ENCODE peak calls at places on chromosomes 5 and 9, in eight cellular contexts. P is NCI-H1436 treated with DMSO at 0.1 percent for 48 hours; W is NCI-H1105 treated with DMSO at 0.1 percent for 48 hours; N is stimulated activated CD8-positive, alpha-beta memory T cell treated with anti-CD3 and anti-CD28 coated beads, Interleukin-2, amount 100 ng/mL, for 48 hours; F is neural progenitor cell; A is NCI-H1092; O is hepatocyte; T is left ventricle myocardium inferior. X is an unnamed sample.

GRCh38 chr9:34659592-34660253 is 2.7 kb downstream of the CCL27 start:
- DNase-seq in P (no peak), W (peak), N (no peak), F (no peak), A (no peak), O (peak), T (no peak), X (no peak)

GRCh38 chr5:123720955-123721354 is 209.0 kb downstream of the CSNK1G3 start:
- DNase-seq in P (no peak), W (no peak), N (no peak), F (no peak), A (no peak), O (no peak), T (no peak), X (no peak)

GRCh38 chr5:96870094-96871021 is 5.9 kb upstream of the ERAP2 start:
- DNase-seq in P (no peak), W (no peak), N (no peak), F (no peak), A (no peak), O (no peak), T (no peak), X (no peak)

GRCh38 chr9:69627301-69627700 is 44.9 kb downstream of the APBA1 start:
- DNase-seq in P (no peak), W (no peak), N (no peak), F (no peak), A (no peak), O (no peak), T (no peak), X (no peak)

GRCh38 chr9:91071185-91071990 is 269.8 kb downstream of the SYK start:
- DNase-seq in P (no peak), W (no peak), N (peak), F (no peak), A (no peak), O (peak), T (no peak), X (no peak)

GRCh38 chr5:56594821-56595220 is 220.5 kb upstream of the MAP3K1 start:
- DNase-seq in P (no peak), W (no peak), N (no peak), F (no peak), A (no peak), O (no peak), T (no peak), X (no peak)

GRCh38 chr5:135222171-135222681 is 176.8 kb downstream of the MACROH2A1 start:
- DNase-seq in P (no peak), W (no peak), N (no peak), F (no peak), A (no peak), O (no peak), T (no peak), X (peak)

GRCh38 chr9:73167614-73168013 is 15.9 kb downstream of the ANXA1 start:
- DNase-seq in P (no peak), W (no peak), N (no peak), F (no peak), A (no peak), O (no peak), T (no peak), X (no peak)

GRCh38 chr9:124675261-124676158 is 95.6 kb downstream of the NR6A1 start:
- DNase-seq in P (no peak), W (no peak), N (no peak), F (no peak), A (no peak), O (no peak), T (no peak), X (no peak)

GRCh38 chr9:107487521-107488399 is 1.8 kb downstream of the KLF4 start:
- DNase-seq in P (no peak), W (no peak), N (no peak), F (peak), A (no peak), O (peak), T (peak), X (peak)

GRCh38 chr5:10719965-10720364 is 41.1 kb downstream of the DAP start:
- DNase-seq in P (no peak), W (no peak), N (no peak), F (no peak), A (no peak), O (no peak), T (no peak), X (no peak)

GRCh38 chr9:14300588-14300987 is 13.4 kb downstream of the NFIB start:
- DNase-seq in P (no peak), W (no peak), N (no peak), F (no peak), A (no peak), O (no peak), T (no peak), X (no peak)

GRCh38 chr5:127206320-127207113 is 84.1 kb upstream of the MEGF10 start:
- DNase-seq in P (no peak), W (no peak), N (no peak), F (no peak), A (no peak), O (peak), T (no peak), X (no peak)

GRCh38 chr9:137294684-137295312 is 7.3 kb downstream of the NRARP start:
- DNase-seq in P (no peak), W (peak), N (no peak), F (peak), A (no peak), O (peak), T (no peak), X (no peak)

GRCh38 chr5:59591162-59591561 is 302.4 kb downstream of the PDE4D start:
- DNase-seq in P (no peak), W (no peak), N (no peak), F (no peak), A (no peak), O (no peak), T (no peak), X (no peak)

GRCh38 chr5:145495741-145496140 is 339.4 kb downstream of the PRELID2 start:
- DNase-seq in P (no peak), W (no peak), N (no peak), F (no peak), A (no peak), O (peak), T (no peak), X (no peak)

GRCh38 chr9:136359774-136360718 is 3.5 kb downstream of the DNLZ start:
- DNase-seq in P (no peak), W (no peak), N (no peak), F (no peak), A (no peak), O (no peak), T (no peak), X (no peak)

GRCh38 chr9:69155341-69156030 is 18.6 kb upstream of the TJP2 start:
- DNase-seq in P (no peak), W (no peak), N (no peak), F (no peak), A (no peak), O (no peak), T (no peak), X (no peak)

GRCh38 chr5:78537406-78537805 is 111.2 kb downstream of the LHFPL2 start:
- DNase-seq in P (no peak), W (no peak), N (no peak), F (no peak), A (no peak), O (no peak), T (no peak), X (no peak)

GRCh38 chr5:907366-907765 is 14.7 kb downstream of the TRIP13 start:
- DNase-seq in P (no peak), W (no peak), N (no peak), F (no peak), A (no peak), O (no peak), T (no peak), X (no peak)

GRCh38 chr5:113345261-113345940 is 89.4 kb downstream of the TSSK1B start:
- DNase-seq in P (no peak), W (peak), N (no peak), F (no peak), A (no peak), O (no peak), T (no peak), X (no peak)

GRCh38 chr5:174615986-174616500 is 108.3 kb upstream of the MSX2 start:
- DNase-seq in P (no peak), W (no peak), N (no peak), F (no peak), A (no peak), O (no peak), T (no peak), X (no peak)

GRCh38 chr9:69970001-69970531 is 73.6 kb upstream of the MAMDC2 start:
- DNase-seq in P (no peak), W (no peak), N (no peak), F (peak), A (no peak), O (no peak), T (no peak), X (no peak)

GRCh38 chr5:145510324-145510723 is 324.8 kb downstream of the PRELID2 start:
- DNase-seq in P (no peak), W (no peak), N (no peak), F (no peak), A (no peak), O (peak), T (no peak), X (no peak)

GRCh38 chr9:127128341-127129072 is 6.1 kb upstream of the ANGPTL2 start:
- DNase-seq in P (no peak), W (no peak), N (no peak), F (no peak), A (no peak), O (no peak), T (peak), X (peak)

GRCh38 chr5:72847439-72847838 is 31.0 kb downstream of the TNPO1 start:
- DNase-seq in P (no peak), W (no peak), N (no peak), F (no peak), A (no peak), O (no peak), T (no peak), X (no peak)

GRCh38 chr5:135993894-135994514 is 34.8 kb upstream of the TGFBI start:
- DNase-seq in P (no peak), W (no peak), N (no peak), F (no peak), A (no peak), O (peak), T (no peak), X (no peak)

GRCh38 chr5:100647461-100648230 is 112.5 kb downstream of the FAM174A start:
- DNase-seq in P (no peak), W (peak), N (no peak), F (peak), A (no peak), O (peak), T (peak), X (peak)

GRCh38 chr5:55250064-55250463 is 16.7 kb upstream of the CCNO start:
- DNase-seq in P (no peak), W (no peak), N (no peak), F (no peak), A (no peak), O (no peak), T (no peak), X (no peak)

GRCh38 chr9:85173967-85174366 is 504.4 kb downstream of the NTRK2 start:
- DNase-seq in P (no peak), W (no peak), N (no peak), F (no peak), A (no peak), O (no peak), T (no peak), X (no peak)

GRCh38 chr9:120714846-120715231 is 569 bp upstream of the MEGF9 start:
- DNase-seq in P (no peak), W (no peak), N (no peak), F (no peak), A (no peak), O (no peak), T (no peak), X (peak)

GRCh38 chr9:130167927-130168326 is 4.3 kb upstream of the NCS1 start:
- DNase-seq in P (no peak), W (no peak), N (no peak), F (no peak), A (no peak), O (peak), T (no peak), X (no peak)

GRCh38 chr5:59829389-59829788 is 64.1 kb downstream of the PDE4D start:
- DNase-seq in P (no peak), W (no peak), N (no peak), F (no peak), A (no peak), O (no peak), T (no peak), X (no peak)

GRCh38 chr9:17635115-17635890 is 56.4 kb downstream of the SH3GL2 start:
- DNase-seq in P (no peak), W (no peak), N (no peak), F (no peak), A (no peak), O (no peak), T (no peak), X (no peak)

GRCh38 chr9:69657269-69657668 is 14.9 kb downstream of the APBA1 start:
- DNase-seq in P (no peak), W (no peak), N (no peak), F (no peak), A (no peak), O (peak), T (no peak), X (no peak)

GRCh38 chr9:97567894-97568202 is 65.3 kb downstream of the TSTD2 start:
- DNase-seq in P (no peak), W (no peak), N (no peak), F (no peak), A (no peak), O (no peak), T (no peak), X (no peak)